ENCODE peak calls at places on chromosomes 1 and 21, in five cellular contexts. One of them, this sample, is unnamed. For H3K4me1, the result is how much of the 10 kb centered on the place peaks cover.

GRCh38 chr1:37651803-37652202 is 17.1 kb upstream of the RSPO1 start:
- DNase-seq in H1: no peak
- DNase-seq in keratinocyte: no peak
- DNase-seq in IMR-90: no peak
- DNase-seq in GM23338: no peak
- DNase-seq in this sample: no peak

GRCh38 chr1:201013031-201013485 is 10.5 kb downstream of the KIF21B start:
- DNase-seq in H1: no peak
- DNase-seq in keratinocyte: no peak
- DNase-seq in IMR-90: no peak
- DNase-seq in GM23338: no peak
- DNase-seq in this sample: no peak

GRCh38 chr1:169618367-169618766 is 11.6 kb downstream of the SELP start:
- DNase-seq in H1: no peak
- DNase-seq in keratinocyte: no peak
- DNase-seq in IMR-90: no peak
- DNase-seq in GM23338: no peak
- DNase-seq in this sample: no peak

GRCh38 chr1:38586993-38587646 is 272.5 kb downstream of the RRAGC start:
- DNase-seq in H1: peak
- DNase-seq in keratinocyte: no peak
- DNase-seq in IMR-90: no peak
- DNase-seq in GM23338: peak
- DNase-seq in this sample: no peak

GRCh38 chr1:11598461-11598860 is 55.8 kb downstream of the FBXO2 start:
- DNase-seq in H1: no peak
- DNase-seq in keratinocyte: no peak
- DNase-seq in IMR-90: peak
- DNase-seq in GM23338: no peak
- DNase-seq in this sample: peak

GRCh38 chr1:81760487-81761097 is 40.1 kb upstream of the ADGRL2 start:
- DNase-seq in H1: no peak
- DNase-seq in keratinocyte: no peak
- DNase-seq in IMR-90: peak
- DNase-seq in GM23338: peak
- DNase-seq in this sample: peak

GRCh38 chr1:101509370-101509769 is 272.6 kb downstream of the S1PR1 start:
- DNase-seq in H1: no peak
- DNase-seq in keratinocyte: no peak
- DNase-seq in IMR-90: no peak
- DNase-seq in GM23338: no peak
- DNase-seq in this sample: no peak

GRCh38 chr1:12424793-12425192 is 193.2 kb downstream of the DHRS3 start:
- DNase-seq in H1: no peak
- DNase-seq in keratinocyte: no peak
- DNase-seq in IMR-90: peak
- DNase-seq in GM23338: no peak
- DNase-seq in this sample: peak

GRCh38 chr1:77416692-77417450 is 135.1 kb downstream of the AK5 start:
- DNase-seq in H1: no peak
- DNase-seq in keratinocyte: no peak
- DNase-seq in IMR-90: peak
- DNase-seq in GM23338: peak
- DNase-seq in this sample: no peak

GRCh38 chr1:5511381-5512097 is 480.7 kb downstream of the NPHP4 start:
- DNase-seq in H1: no peak
- DNase-seq in keratinocyte: no peak
- DNase-seq in IMR-90: no peak
- DNase-seq in GM23338: no peak
- DNase-seq in this sample: no peak

GRCh38 chr1:243598433-243598832 is 251.6 kb downstream of the AKT3 start:
- DNase-seq in H1: no peak
- DNase-seq in keratinocyte: peak
- DNase-seq in IMR-90: peak
- DNase-seq in GM23338: no peak
- DNase-seq in this sample: peak

GRCh38 chr1:39272027-39272790 is 67.7 kb downstream of the MACF1 start:
- DNase-seq in H1: no peak
- DNase-seq in keratinocyte: no peak
- DNase-seq in IMR-90: peak
- DNase-seq in GM23338: no peak
- DNase-seq in this sample: peak

GRCh38 chr1:89953072-89953626 is 41.8 kb upstream of the ZNF326 start:
- DNase-seq in H1: peak
- DNase-seq in keratinocyte: peak
- DNase-seq in IMR-90: peak
- DNase-seq in GM23338: peak
- DNase-seq in this sample: peak

GRCh38 chr1:84247425-84248220 is 53.9 kb upstream of the SAMD13 start:
- DNase-seq in H1: no peak
- DNase-seq in keratinocyte: no peak
- DNase-seq in IMR-90: peak
- DNase-seq in GM23338: no peak
- DNase-seq in this sample: peak

GRCh38 chr21:22352088-22352487 is 1353.9 kb downstream of the NCAM2 start:
- DNase-seq in H1: no peak
- DNase-seq in keratinocyte: no peak
- DNase-seq in IMR-90: no peak
- DNase-seq in GM23338: no peak
- DNase-seq in this sample: no peak

GRCh38 chr21:29017639-29018237 is 1.4 kb downstream of the RWDD2B start:
- DNase-seq in H1: no peak
- DNase-seq in keratinocyte: no peak
- DNase-seq in IMR-90: no peak
- DNase-seq in GM23338: no peak
- DNase-seq in this sample: no peak
- H2AFZ ChIP-seq in H1: no peak
- H2AFZ ChIP-seq in keratinocyte: no peak
- H2AFZ ChIP-seq in IMR-90: no peak
- H2AFZ ChIP-seq in GM23338: no peak
- H2AFZ ChIP-seq in this sample: no peak

GRCh38 chr1:65434255-65434654 is 13.8 kb downstream of the LEPR start:
- DNase-seq in H1: no peak
- DNase-seq in keratinocyte: no peak
- DNase-seq in IMR-90: no peak
- DNase-seq in GM23338: no peak
- DNase-seq in this sample: no peak

GRCh38 chr1:65431111-65431705 is 10.7 kb downstream of the LEPR start:
- DNase-seq in H1: no peak
- DNase-seq in keratinocyte: no peak
- DNase-seq in IMR-90: peak
- DNase-seq in GM23338: peak
- DNase-seq in this sample: peak

GRCh38 chr1:65434760-65435159 is 14.3 kb downstream of the LEPR start:
- DNase-seq in H1: no peak
- DNase-seq in keratinocyte: peak
- DNase-seq in IMR-90: no peak
- DNase-seq in GM23338: no peak
- DNase-seq in this sample: no peak

GRCh38 chr1:65435987-65436386 is 15.5 kb downstream of the LEPR start:
- DNase-seq in H1: no peak
- DNase-seq in keratinocyte: no peak
- DNase-seq in IMR-90: peak
- DNase-seq in GM23338: no peak
- DNase-seq in this sample: peak

GRCh38 chr1:65432918-65433317 is 12.4 kb downstream of the LEPR start:
- DNase-seq in H1: no peak
- DNase-seq in keratinocyte: no peak
- DNase-seq in IMR-90: no peak
- DNase-seq in GM23338: peak
- DNase-seq in this sample: no peak
- H3K4me1 ChIP-seq in H1: under half
- H3K4me1 ChIP-seq in keratinocyte: under half
- H3K4me1 ChIP-seq in IMR-90: under half
- H3K4me1 ChIP-seq in GM23338: under half
- H3K4me1 ChIP-seq in this sample: under half

GRCh38 chr1:164261691-164262240 is 297.2 kb upstream of the PBX1 start:
- DNase-seq in H1: no peak
- DNase-seq in keratinocyte: no peak
- DNase-seq in IMR-90: no peak
- DNase-seq in GM23338: no peak
- DNase-seq in this sample: no peak

DNA sequence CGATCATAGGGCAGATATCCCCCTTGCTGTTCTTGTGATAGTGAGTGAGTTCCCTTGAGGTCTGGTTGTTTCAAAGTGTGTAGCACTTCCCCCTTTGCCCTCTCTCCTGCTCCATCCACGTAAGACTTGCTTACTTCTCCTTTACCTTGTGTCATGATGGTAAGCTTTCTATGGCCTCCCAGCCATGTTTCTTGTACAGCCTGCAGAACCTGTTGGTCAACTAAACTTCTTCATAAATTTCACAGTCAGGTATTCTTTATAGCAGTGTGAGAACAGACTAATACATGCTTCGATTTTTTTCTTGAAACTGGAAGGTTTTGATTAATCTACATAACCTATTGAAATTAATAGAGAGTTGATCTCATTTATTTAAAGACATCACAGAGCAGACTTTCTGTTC is 302.5 kb upstream of the PBX1 start:
- DNase-seq in H1: no peak
- DNase-seq in keratinocyte: no peak
- DNase-seq in IMR-90: no peak
- DNase-seq in GM23338: no peak
- DNase-seq in this sample: no peak
- H2AFZ ChIP-seq in H1: no peak
- H2AFZ ChIP-seq in keratinocyte: no peak
- H2AFZ ChIP-seq in IMR-90: no peak
- H2AFZ ChIP-seq in GM23338: no peak
- H2AFZ ChIP-seq in this sample: no peak

GRCh38 chr1:54405894-54406293 is 300 bp downstream of the SSBP3 start:
- DNase-seq in H1: no peak
- DNase-seq in keratinocyte: no peak
- DNase-seq in IMR-90: no peak
- DNase-seq in GM23338: peak
- DNase-seq in this sample: no peak

GRCh38 chr1:54403808-54404261 is 2.4 kb downstream of the SSBP3 start:
- DNase-seq in H1: no peak
- DNase-seq in keratinocyte: no peak
- DNase-seq in IMR-90: peak
- DNase-seq in GM23338: peak
- DNase-seq in this sample: peak

GRCh38 chr1:54406339-54407181 is at the start of gene SSBP3:
- DNase-seq in H1: peak
- DNase-seq in keratinocyte: no peak
- DNase-seq in IMR-90: peak
- DNase-seq in GM23338: peak
- DNase-seq in this sample: peak

GRCh38 chr1:54404263-54404662 is 1.9 kb downstream of the SSBP3 start:
- DNase-seq in H1: no peak
- DNase-seq in keratinocyte: no peak
- DNase-seq in IMR-90: no peak
- DNase-seq in GM23338: no peak
- DNase-seq in this sample: no peak

GRCh38 chr1:54404939-54405880 is 984 bp downstream of the SSBP3 start:
- DNase-seq in H1: no peak
- DNase-seq in keratinocyte: no peak
- DNase-seq in IMR-90: no peak
- DNase-seq in GM23338: peak
- DNase-seq in this sample: peak
- H3K4me1 ChIP-seq in H1: under half
- H3K4me1 ChIP-seq in keratinocyte: under half
- H3K4me1 ChIP-seq in IMR-90: under half
- H3K4me1 ChIP-seq in GM23338: under half
- H3K4me1 ChIP-seq in this sample: under half

GRCh38 chr1:110870721-110871388 is 2.1 kb upstream of the CD53 start:
- DNase-seq in H1: no peak
- DNase-seq in keratinocyte: no peak
- DNase-seq in IMR-90: no peak
- DNase-seq in GM23338: peak
- DNase-seq in this sample: no peak

GRCh38 chr1:110874303-110875215 is 1.6 kb downstream of the CD53 start:
- DNase-seq in H1: no peak
- DNase-seq in keratinocyte: no peak
- DNase-seq in IMR-90: no peak
- DNase-seq in GM23338: no peak
- DNase-seq in this sample: no peak

GRCh38 chr1:110872366-110872744 is 593 bp upstream of the CD53 start:
- DNase-seq in H1: no peak
- DNase-seq in keratinocyte: no peak
- DNase-seq in IMR-90: no peak
- DNase-seq in GM23338: no peak
- DNase-seq in this sample: no peak

GRCh38 chr1:110873856-110874255 is 908 bp downstream of the CD53 start:
- DNase-seq in H1: no peak
- DNase-seq in keratinocyte: no peak
- DNase-seq in IMR-90: no peak
- DNase-seq in GM23338: no peak
- DNase-seq in this sample: no peak

GRCh38 chr1:110872745-110873435 is at the start of gene CD53:
- DNase-seq in H1: no peak
- DNase-seq in keratinocyte: no peak
- DNase-seq in IMR-90: no peak
- DNase-seq in GM23338: no peak
- DNase-seq in this sample: no peak
- H2AFZ ChIP-seq in H1: no peak
- H2AFZ ChIP-seq in keratinocyte: no peak
- H2AFZ ChIP-seq in IMR-90: no peak
- H2AFZ ChIP-seq in GM23338: peak
- H2AFZ ChIP-seq in this sample: no peak

GRCh38 chr1:168553680-168554553 is 10.1 kb upstream of the XCL2 start:
- DNase-seq in H1: no peak
- DNase-seq in keratinocyte: no peak
- DNase-seq in IMR-90: no peak
- DNase-seq in GM23338: no peak
- DNase-seq in this sample: no peak
- H3K4me1 ChIP-seq in H1: under half
- H3K4me1 ChIP-seq in keratinocyte: under half
- H3K4me1 ChIP-seq in IMR-90: under half
- H3K4me1 ChIP-seq in GM23338: under half
- H3K4me1 ChIP-seq in this sample: under half

DNA sequence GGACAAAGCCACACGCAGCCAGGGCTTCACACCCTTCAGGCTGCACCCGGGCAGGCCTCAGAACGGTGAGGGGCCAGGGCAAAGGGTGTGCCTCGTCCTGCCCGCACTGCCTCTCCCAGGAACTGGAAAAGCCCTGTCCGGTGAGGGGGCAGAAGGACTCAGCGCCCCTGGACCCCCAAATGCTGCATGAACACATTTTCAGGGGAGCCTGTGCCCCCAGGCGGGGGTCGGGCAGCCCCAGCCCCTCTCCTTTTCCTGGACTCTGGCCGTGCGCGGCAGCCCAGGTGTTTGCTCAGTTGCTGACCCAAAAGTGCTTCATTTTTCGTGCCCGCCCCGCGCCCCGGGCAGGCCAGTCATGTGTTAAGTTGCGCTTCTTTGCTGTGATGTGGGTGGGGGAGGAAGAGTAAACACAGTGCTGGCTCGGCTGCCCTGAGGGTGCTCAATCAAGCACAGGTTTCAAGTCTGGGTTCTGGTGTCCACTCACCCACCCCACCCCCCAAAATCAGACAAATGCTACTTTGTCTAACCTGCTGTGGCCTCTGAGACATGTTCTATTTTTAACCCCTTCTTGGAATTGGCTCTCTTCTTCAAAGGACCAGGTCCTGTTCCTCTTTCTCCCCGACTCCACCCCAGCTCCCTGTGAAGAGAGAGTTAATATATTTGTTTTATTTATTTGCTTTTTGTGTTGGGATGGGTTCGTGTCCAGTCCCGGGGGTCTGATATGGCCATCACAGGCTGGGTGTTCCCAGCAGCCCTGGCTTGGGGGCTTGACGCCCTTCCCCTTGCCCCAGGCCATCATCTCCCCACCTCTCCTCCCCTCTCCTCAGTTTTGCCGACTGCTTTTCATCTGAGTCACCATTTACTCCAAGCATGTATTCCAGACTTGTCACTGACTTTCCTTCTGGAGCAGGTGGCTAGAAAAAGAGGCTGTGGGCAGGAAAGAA is 8.1 kb downstream of the PSRC1 start:
- DNase-seq in H1: no peak
- DNase-seq in keratinocyte: peak
- DNase-seq in IMR-90: peak
- DNase-seq in GM23338: no peak
- DNase-seq in this sample: peak
- H2AFZ ChIP-seq in H1: no peak
- H2AFZ ChIP-seq in keratinocyte: no peak
- H2AFZ ChIP-seq in IMR-90: peak
- H2AFZ ChIP-seq in GM23338: no peak
- H2AFZ ChIP-seq in this sample: no peak

This sample was measured in fibroblast of lung.